ENCODE peak calls at places on chromosomes 4 and X, in five cellular contexts. One of them, this sample, is unnamed.

GRCh38 chr4:156594619-156595018 is 377.0 kb downstream of the PDGFC start:
- DNase-seq in fibroblast of lung: no peak
- DNase-seq in cardiac muscle cell: peak
- DNase-seq in iPS-NIHi11: peak
- DNase-seq in HuH-7.5: no peak
- DNase-seq in this sample: no peak

GRCh38 chr4:39792128-39792527 is 94.2 kb downstream of the UBE2K start:
- DNase-seq in fibroblast of lung: no peak
- DNase-seq in cardiac muscle cell: no peak
- DNase-seq in iPS-NIHi11: no peak
- DNase-seq in HuH-7.5: no peak
- DNase-seq in this sample: no peak

GRCh38 chr4:36285784-36286480 is 4.5 kb downstream of the DTHD1 start:
- DNase-seq in fibroblast of lung: no peak
- DNase-seq in cardiac muscle cell: no peak
- DNase-seq in iPS-NIHi11: no peak
- DNase-seq in HuH-7.5: no peak
- DNase-seq in this sample: no peak

GRCh38 chr4:107283587-107284559 is 247.8 kb upstream of the DKK2 start:
- DNase-seq in fibroblast of lung: peak
- DNase-seq in cardiac muscle cell: no peak
- DNase-seq in iPS-NIHi11: peak
- DNase-seq in HuH-7.5: no peak
- DNase-seq in this sample: peak

GRCh38 chrX:46913710-46914109 is 1.5 kb downstream of the JADE3 start:
- DNase-seq in fibroblast of lung: peak
- DNase-seq in cardiac muscle cell: peak
- DNase-seq in iPS-NIHi11: no peak
- DNase-seq in HuH-7.5: peak
- DNase-seq in this sample: peak

GRCh38 chr4:1770245-1770644 is 22.8 kb upstream of the FGFR3 start:
- DNase-seq in fibroblast of lung: no peak
- DNase-seq in cardiac muscle cell: no peak
- DNase-seq in iPS-NIHi11: no peak
- DNase-seq in HuH-7.5: no peak
- DNase-seq in this sample: no peak

GRCh38 chrX:75603833-75604232 is 81.0 kb upstream of the ZDHHC15 start:
- DNase-seq in fibroblast of lung: peak
- DNase-seq in cardiac muscle cell: peak
- DNase-seq in iPS-NIHi11: peak
- DNase-seq in HuH-7.5: no peak
- DNase-seq in this sample: peak

GRCh38 chr4:162016991-162017390 is 146.8 kb downstream of the FSTL5 start:
- DNase-seq in fibroblast of lung: no peak
- DNase-seq in cardiac muscle cell: no peak
- DNase-seq in iPS-NIHi11: no peak
- DNase-seq in HuH-7.5: no peak
- DNase-seq in this sample: no peak

GRCh38 chr4:142274137-142274536 is 572.0 kb downstream of the INPP4B start:
- DNase-seq in fibroblast of lung: peak
- DNase-seq in cardiac muscle cell: no peak
- DNase-seq in iPS-NIHi11: no peak
- DNase-seq in HuH-7.5: no peak
- DNase-seq in this sample: no peak

GRCh38 chrX:101485212-101486064 is at the start of gene ARMCX4:
- DNase-seq in fibroblast of lung: peak
- DNase-seq in cardiac muscle cell: peak
- DNase-seq in iPS-NIHi11: peak
- DNase-seq in HuH-7.5: no peak
- DNase-seq in this sample: peak

GRCh38 chr4:173301518-173302201 is 32.5 kb downstream of the HMGB2 start:
- DNase-seq in fibroblast of lung: peak
- DNase-seq in cardiac muscle cell: peak
- DNase-seq in iPS-NIHi11: no peak
- DNase-seq in HuH-7.5: no peak
- DNase-seq in this sample: no peak

GRCh38 chr4:76850010-76850441 is 47.9 kb downstream of the SOWAHB start:
- DNase-seq in fibroblast of lung: peak
- DNase-seq in cardiac muscle cell: no peak
- DNase-seq in iPS-NIHi11: no peak
- DNase-seq in HuH-7.5: no peak
- DNase-seq in this sample: no peak

GRCh38 chr4:159048166-159048886 is 54.6 kb upstream of the RAPGEF2 start:
- DNase-seq in fibroblast of lung: peak
- DNase-seq in cardiac muscle cell: peak
- DNase-seq in iPS-NIHi11: peak
- DNase-seq in HuH-7.5: peak
- DNase-seq in this sample: peak

GRCh38 chr4:154720123-154720522 is 23.7 kb upstream of the LRAT start:
- DNase-seq in fibroblast of lung: no peak
- DNase-seq in cardiac muscle cell: no peak
- DNase-seq in iPS-NIHi11: no peak
- DNase-seq in HuH-7.5: no peak
- DNase-seq in this sample: no peak

GRCh38 chr4:184511156-184511555 is 36.8 kb upstream of the IRF2 start:
- DNase-seq in fibroblast of lung: no peak
- DNase-seq in cardiac muscle cell: no peak
- DNase-seq in iPS-NIHi11: no peak
- DNase-seq in HuH-7.5: no peak
- DNase-seq in this sample: no peak

GRCh38 chrX:130080791-130081367 is 29.4 kb downstream of the ELF4 start:
- DNase-seq in fibroblast of lung: no peak
- DNase-seq in cardiac muscle cell: no peak
- DNase-seq in iPS-NIHi11: no peak
- DNase-seq in HuH-7.5: no peak
- DNase-seq in this sample: no peak

GRCh38 chr4:147799986-147800555 is 68.2 kb downstream of the ARHGAP10 start:
- DNase-seq in fibroblast of lung: no peak
- DNase-seq in cardiac muscle cell: no peak
- DNase-seq in iPS-NIHi11: no peak
- DNase-seq in HuH-7.5: no peak
- DNase-seq in this sample: no peak

GRCh38 chrX:20011608-20012007 is 20.7 kb upstream of the BCLAF3 start:
- DNase-seq in fibroblast of lung: no peak
- DNase-seq in cardiac muscle cell: no peak
- DNase-seq in iPS-NIHi11: no peak
- DNase-seq in HuH-7.5: no peak
- DNase-seq in this sample: peak

GRCh38 chrX:69000857-69001256 is 164.4 kb downstream of the PJA1 start:
- DNase-seq in fibroblast of lung: no peak
- DNase-seq in cardiac muscle cell: no peak
- DNase-seq in iPS-NIHi11: no peak
- DNase-seq in HuH-7.5: no peak
- DNase-seq in this sample: no peak

GRCh38 chr4:53019485-53020382 is 157.6 kb downstream of the RASL11B start:
- DNase-seq in fibroblast of lung: peak
- DNase-seq in cardiac muscle cell: no peak
- DNase-seq in iPS-NIHi11: no peak
- DNase-seq in HuH-7.5: peak
- DNase-seq in this sample: peak

GRCh38 chr4:57064811-57065711 is 45.1 kb downstream of the IGFBP7 start:
- DNase-seq in fibroblast of lung: peak
- DNase-seq in cardiac muscle cell: no peak
- DNase-seq in iPS-NIHi11: no peak
- DNase-seq in HuH-7.5: no peak
- DNase-seq in this sample: no peak

GRCh38 chr4:104395219-104395618 is 99.5 kb downstream of the CXXC4 start:
- DNase-seq in fibroblast of lung: peak
- DNase-seq in cardiac muscle cell: no peak
- DNase-seq in iPS-NIHi11: no peak
- DNase-seq in HuH-7.5: no peak
- DNase-seq in this sample: no peak

GRCh38 chrX:150348365-150348764 is 14.8 kb upstream of the MAMLD1 start:
- DNase-seq in fibroblast of lung: no peak
- DNase-seq in cardiac muscle cell: no peak
- DNase-seq in iPS-NIHi11: peak
- DNase-seq in HuH-7.5: no peak
- DNase-seq in this sample: peak

GRCh38 chr4:175705407-175705806 is 106.7 kb downstream of the GPM6A start:
- DNase-seq in fibroblast of lung: no peak
- DNase-seq in cardiac muscle cell: peak
- DNase-seq in iPS-NIHi11: peak
- DNase-seq in HuH-7.5: no peak
- DNase-seq in this sample: no peak

GRCh38 chr4:158682071-158682470 is 10.0 kb downstream of the ETFDH start:
- DNase-seq in fibroblast of lung: no peak
- DNase-seq in cardiac muscle cell: no peak
- DNase-seq in iPS-NIHi11: no peak
- DNase-seq in HuH-7.5: no peak
- DNase-seq in this sample: no peak

GRCh38 chrX:110442631-110443030 is 84.0 kb downstream of the RTL9 start:
- DNase-seq in fibroblast of lung: peak
- DNase-seq in cardiac muscle cell: peak
- DNase-seq in iPS-NIHi11: peak
- DNase-seq in HuH-7.5: peak
- DNase-seq in this sample: peak

GRCh38 chrX:439236-439635 is 52.5 kb upstream of the PPP2R3B start:
- DNase-seq in fibroblast of lung: no peak
- DNase-seq in cardiac muscle cell: no peak
- DNase-seq in iPS-NIHi11: no peak
- DNase-seq in HuH-7.5: no peak
- DNase-seq in this sample: no peak

GRCh38 chr4:147025042-147025441 is 79.4 kb upstream of the TTC29 start:
- DNase-seq in fibroblast of lung: no peak
- DNase-seq in cardiac muscle cell: no peak
- DNase-seq in iPS-NIHi11: no peak
- DNase-seq in HuH-7.5: no peak
- DNase-seq in this sample: no peak

GRCh38 chr4:147928400-147928799 is 196.5 kb downstream of the ARHGAP10 start:
- DNase-seq in fibroblast of lung: peak
- DNase-seq in cardiac muscle cell: no peak
- DNase-seq in iPS-NIHi11: no peak
- DNase-seq in HuH-7.5: no peak
- DNase-seq in this sample: no peak

GRCh38 chr4:12050357-12050756 is 621.7 kb upstream of the HS3ST1 start:
- DNase-seq in fibroblast of lung: no peak
- DNase-seq in cardiac muscle cell: no peak
- DNase-seq in iPS-NIHi11: peak
- DNase-seq in HuH-7.5: no peak
- DNase-seq in this sample: peak

GRCh38 chrX:25158635-25159034 is 142.9 kb upstream of the ARX start:
- DNase-seq in fibroblast of lung: peak
- DNase-seq in cardiac muscle cell: no peak
- DNase-seq in iPS-NIHi11: no peak
- DNase-seq in HuH-7.5: no peak
- DNase-seq in this sample: no peak

GRCh38 chr4:36363024-36363423 is 81.6 kb downstream of the DTHD1 start:
- DNase-seq in fibroblast of lung: no peak
- DNase-seq in cardiac muscle cell: no peak
- DNase-seq in iPS-NIHi11: no peak
- DNase-seq in HuH-7.5: no peak
- DNase-seq in this sample: no peak

GRCh38 chr4:75584067-75584466 is 28.2 kb downstream of the ODAPH start:
- DNase-seq in fibroblast of lung: peak
- DNase-seq in cardiac muscle cell: no peak
- DNase-seq in iPS-NIHi11: no peak
- DNase-seq in HuH-7.5: no peak
- DNase-seq in this sample: no peak

GRCh38 chr4:28351826-28352225 is 1491.2 kb downstream of the STIM2 start:
- DNase-seq in fibroblast of lung: no peak
- DNase-seq in cardiac muscle cell: no peak
- DNase-seq in iPS-NIHi11: no peak
- DNase-seq in HuH-7.5: no peak
- DNase-seq in this sample: no peak

GRCh38 chr4:148094149-148094548 is 348.1 kb downstream of the NR3C2 start:
- DNase-seq in fibroblast of lung: no peak
- DNase-seq in cardiac muscle cell: no peak
- DNase-seq in iPS-NIHi11: no peak
- DNase-seq in HuH-7.5: no peak
- DNase-seq in this sample: no peak